ENCODE peak calls at places on chromosome 7, in five cellular contexts. One of them, this sample, is unnamed.

GRCh38 chr7:121499526-121500123 is 103.5 kb upstream of the FAM3C start:
- DNase-seq in GM12864: no peak
- DNase-seq in EL: no peak
- DNase-seq in gastrocnemius medialis: no peak
- DNase-seq in endodermal cell: no peak
- DNase-seq in this sample: no peak

GRCh38 chr7:101696-102376 is 90.5 kb upstream of the FAM20C start:
- DNase-seq in GM12864: no peak
- DNase-seq in EL: peak; percentile 96
- DNase-seq in gastrocnemius medialis: no peak
- DNase-seq in endodermal cell: peak; percentile 35
- DNase-seq in this sample: no peak

GRCh38 chr7:127056202-127056601 is 196.5 kb downstream of the GRM8 start:
- DNase-seq in GM12864: no peak
- DNase-seq in EL: no peak
- DNase-seq in gastrocnemius medialis: no peak
- DNase-seq in endodermal cell: no peak
- DNase-seq in this sample: no peak

GRCh38 chr7:149769915-149770314 is 3.5 kb downstream of the ZNF467 start:
- DNase-seq in GM12864: no peak
- DNase-seq in EL: no peak
- DNase-seq in gastrocnemius medialis: no peak
- DNase-seq in endodermal cell: no peak
- DNase-seq in this sample: no peak

GRCh38 chr7:157474685-157475084 is 137.9 kb downstream of the DNAJB6 start:
- DNase-seq in GM12864: no peak
- DNase-seq in EL: peak; percentile 18
- DNase-seq in gastrocnemius medialis: peak; percentile 9
- DNase-seq in endodermal cell: peak; percentile 90
- DNase-seq in this sample: no peak

GRCh38 chr7:8109196-8110022 is 140.8 kb downstream of the GLCCI1 start:
- DNase-seq in GM12864: no peak
- DNase-seq in EL: peak; percentile 46
- DNase-seq in gastrocnemius medialis: no peak
- DNase-seq in endodermal cell: no peak
- DNase-seq in this sample: no peak

GRCh38 chr7:101814081-101814995 is 3.1 kb upstream of the CUX1 start:
- DNase-seq in GM12864: no peak
- DNase-seq in EL: peak; percentile 61
- DNase-seq in gastrocnemius medialis: peak; percentile 38
- DNase-seq in endodermal cell: peak; percentile 83
- DNase-seq in this sample: peak; percentile 43

GRCh38 chr7:155193716-155194115 is 104.0 kb upstream of the INSIG1 start:
- DNase-seq in GM12864: no peak
- DNase-seq in EL: no peak
- DNase-seq in gastrocnemius medialis: no peak
- DNase-seq in endodermal cell: no peak
- DNase-seq in this sample: no peak

GRCh38 chr7:36391436-36392198 is 2.0 kb downstream of the ANLN start:
- DNase-seq in GM12864: peak; percentile 47
- DNase-seq in EL: peak; percentile 45
- DNase-seq in gastrocnemius medialis: no peak
- DNase-seq in endodermal cell: no peak
- DNase-seq in this sample: no peak

GRCh38 chr7:7639421-7639820 is 1.1 kb upstream of the UMAD1 start:
- DNase-seq in GM12864: no peak
- DNase-seq in EL: peak; percentile 2
- DNase-seq in gastrocnemius medialis: no peak
- DNase-seq in endodermal cell: no peak
- DNase-seq in this sample: no peak

GRCh38 chr7:107938448-107939250 is 47.7 kb downstream of the DLD start:
- DNase-seq in GM12864: no peak
- DNase-seq in EL: peak; percentile 45
- DNase-seq in gastrocnemius medialis: no peak
- DNase-seq in endodermal cell: no peak
- DNase-seq in this sample: no peak

GRCh38 chr7:111914287-111914686 is 291.9 kb downstream of the DOCK4 start:
- DNase-seq in GM12864: no peak
- DNase-seq in EL: no peak
- DNase-seq in gastrocnemius medialis: no peak
- DNase-seq in endodermal cell: no peak
- DNase-seq in this sample: no peak

This sample was measured in activated T-helper 9 cell treated with anti-CD3 and anti-CD28 coated beads, Interleukin-2, amount 50 U/mL, for 16 hours.